ENCODE peak calls at places on chromosomes 1 and 21, in six cellular contexts. J, Y, I, W, K and R are unnamed samples.

GRCh38 chr1:1841575-1841991 is 49.3 kb downstream of the GNB1 start:
- DNase-seq in J (no peak), K (no peak), Y (no peak), I (peak), W (no peak), R (no peak)

GRCh38 chr1:218348628-218349185 is 3.6 kb downstream of the TGFB2 start:
- DNase-seq in I (peak), W (no peak), K (peak), J (no peak), Y (peak), R (no peak)

GRCh38 chr1:92707709-92708108 is 77.2 kb downstream of the EVI5 start:
- DNase-seq in W (no peak), Y (no peak), K (no peak), I (no peak), J (no peak), R (no peak)

GRCh38 chr21:29221259-29221744 is 77.4 kb upstream of the BACH1 start:
- DNase-seq in J (no peak), Y (no peak), W (no peak), K (no peak), I (no peak), R (peak)

GRCh38 chr1:178051071-178051470 is 42.8 kb upstream of the RASAL2 start:
- DNase-seq in I (no peak), J (no peak), Y (no peak), K (no peak), W (no peak), R (no peak)

GRCh38 chr1:163628034-163628773 is 306.4 kb downstream of the NUF2 start:
- DNase-seq in I (no peak), K (no peak), J (no peak), W (no peak), Y (no peak), R (no peak)

GRCh38 chr1:28418278-28418637 is 48.7 kb downstream of the PHACTR4 start:
- DNase-seq in I (no peak), K (no peak), W (no peak), Y (no peak), J (no peak), R (no peak)

GRCh38 chr1:85850238-85850637 is 142.0 kb upstream of the ZNHIT6 start:
- DNase-seq in I (peak), K (no peak), J (no peak), W (peak), Y (peak), R (peak)

GRCh38 chr21:39593522-39593921 is 19.2 kb upstream of the B3GALT5 start:
- DNase-seq in J (no peak), Y (no peak), I (peak), W (no peak), K (no peak), R (no peak)

GRCh38 chr1:219650880-219651279 is 38.0 kb upstream of the ZC3H11B start:
- DNase-seq in I (no peak), K (no peak), W (no peak), J (no peak), Y (no peak), R (peak)

GRCh38 chr1:209808059-209808494 is 2.1 kb upstream of the IRF6 start:
- DNase-seq in J (no peak), K (peak), I (peak), Y (peak), W (peak), R (peak)

GRCh38 chr1:245673920-245674414 is 519.2 kb downstream of the KIF26B start:
- DNase-seq in K (no peak), Y (peak), J (no peak), W (peak), I (peak), R (no peak)

GRCh38 chr21:15557925-15558324 is 171.9 kb upstream of the USP25 start:
- DNase-seq in W (no peak), I (no peak), J (no peak), K (no peak), Y (no peak), R (no peak)

GRCh38 chr1:7922301-7922700 is 18.3 kb downstream of the TNFRSF9 start:
- DNase-seq in W (peak), Y (no peak), J (no peak), K (no peak), I (peak), R (peak)

GRCh38 chr1:45326627-45327591 is at the start of gene HPDL:
- DNase-seq in I (peak), J (peak), K (peak), Y (no peak), W (peak), R (no peak)

GRCh38 chr1:41673806-41674205 is 189.3 kb upstream of the EDN2 start:
- DNase-seq in W (no peak), I (no peak), K (no peak), Y (no peak), J (peak), R (no peak)

GRCh38 chr21:35333831-35334593 is 284.9 kb upstream of the RUNX1 start:
- DNase-seq in I (no peak), Y (no peak), K (no peak), J (no peak), W (no peak), R (no peak)